ENCODE peak calls at places on chromosomes 6 and 20, in seven cellular contexts. A is GM12865, U is H1, M is fibroblast of mammary gland, F is dorsolateral prefrontal cortex, E is Panc1, R is astrocyte of the spinal cord. O is an unnamed sample.

GRCh38 chr6:82331031-82331773 is 32.4 kb upstream of the TPBG start:
- DNase-seq in A (peak; percentile 42), U (no peak), M (peak; percentile 66), F (no peak), E (peak; percentile 15), R (peak; percentile 40), O (no peak)

GRCh38 chr6:165791876-165792437 is 128.9 kb upstream of the PDE10A start:
- DNase-seq in A (no peak), U (no peak), M (no peak), F (no peak), E (no peak), R (no peak), O (no peak)

GRCh38 chr6:55937227-55937626 is 61.8 kb upstream of the BMP5 start:
- DNase-seq in A (no peak), U (no peak), M (no peak), F (no peak), E (no peak), R (no peak), O (no peak)

GRCh38 chr6:72798196-72798595 is 176.3 kb downstream of the KCNQ5 start:
- DNase-seq in A (no peak), U (no peak), M (peak; percentile 63), F (no peak), E (no peak), R (peak; percentile 57), O (no peak)

GRCh38 chr6:43058511-43058910 is 723 bp downstream of the MRPL2 start:
- DNase-seq in A (no peak), U (no peak), M (no peak), F (no peak), E (no peak), R (no peak), O (no peak)

GRCh38 chr20:7090753-7091310 is 323.3 kb downstream of the BMP2 start:
- DNase-seq in A (no peak), U (no peak), M (no peak), F (no peak), E (no peak), R (no peak), O (no peak)

GRCh38 chr6:161050134-161050765 is 58.7 kb downstream of the MAP3K4 start:
- DNase-seq in A (no peak), U (no peak), M (no peak), F (no peak), E (no peak), R (no peak), O (no peak)

GRCh38 chr6:136593748-136594490 is 43.7 kb upstream of the MAP7 start:
- DNase-seq in A (peak; percentile 94), U (no peak), M (peak; percentile 98), F (no peak), E (no peak), R (peak; percentile 98), O (peak; percentile 6)

GRCh38 chr6:52790841-52791240 is 12.8 kb downstream of the GSTA1 start:
- DNase-seq in A (no peak), U (no peak), M (no peak), F (no peak), E (no peak), R (no peak), O (no peak)

GRCh38 chr20:1389703-1390385 is 3.0 kb downstream of the FKBP1A start:
- DNase-seq in A (no peak), U (no peak), M (peak; percentile 55), F (no peak), E (no peak), R (no peak), O (no peak)
- H3K4me3 ChIP-seq in A (peak overlapping the region; percentile 3), U (no peak overlapping the region), M (peak overlapping the region; percentile 1), F (peak overlapping the region; percentile 78), E (peak overlapping the region; percentile 26), R (no peak overlapping the region), O (no peak overlapping the region)

GRCh38 chr20:39773380-39774000 is 811.3 kb downstream of the DHX35 start:
- DNase-seq in A (no peak), U (no peak), M (peak; percentile 54), F (no peak), E (no peak), R (peak; percentile 49), O (no peak)
- TF ChIP-seq CTCF in A (no peak), U (no peak), M (no peak), F (no peak), E (no peak), R (no peak), O (no peak)

GRCh38 chr6:98821739-98822405 is 12.5 kb upstream of the POU3F2 start:
- DNase-seq in A (no peak), U (no peak), M (no peak), F (no peak), E (no peak), R (no peak), O (no peak)

GRCh38 chr6:98823845-98824162 is 10.6 kb upstream of the POU3F2 start:
- DNase-seq in A (no peak), U (no peak), M (no peak), F (no peak), E (no peak), R (no peak), O (no peak)

GRCh38 chr6:98824163-98824906 is 10.0 kb upstream of the POU3F2 start:
- DNase-seq in A (no peak), U (peak; percentile 79), M (no peak), F (no peak), E (no peak), R (no peak), O (no peak)

GRCh38 chr6:98824907-98825601 is 9.3 kb upstream of the POU3F2 start:
- DNase-seq in A (no peak), U (peak; percentile 73), M (no peak), F (no peak), E (no peak), R (no peak), O (no peak)

DNA sequence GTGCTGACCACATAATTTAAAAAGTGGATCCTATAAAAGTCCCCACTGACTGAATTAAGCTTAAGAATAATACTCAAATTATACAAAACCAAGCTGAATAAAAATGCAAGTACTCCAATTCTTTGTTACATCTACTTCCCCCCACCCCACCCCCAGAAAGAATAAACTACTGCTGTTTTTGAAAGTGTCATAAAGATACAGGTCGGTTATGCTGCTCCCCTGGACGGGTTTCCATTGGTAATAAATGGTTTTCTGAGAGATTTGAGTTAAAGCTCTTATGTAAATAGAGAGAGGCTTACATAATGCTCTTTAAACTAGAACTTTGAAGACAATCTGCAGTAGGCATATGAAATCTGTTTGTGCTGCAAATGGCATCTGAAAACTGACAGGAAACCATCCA is 10.9 kb upstream of the POU3F2 start:
- DNase-seq in A (no peak), U (no peak), M (no peak), F (no peak), E (no peak), R (no peak), O (no peak)
- H3K4me3 ChIP-seq in A (no peak overlapping the region), U (peak overlapping the region; percentile 76), M (no peak overlapping the region), F (peak overlapping the region; percentile 57), E (no peak overlapping the region), R (no peak overlapping the region), O (no peak overlapping the region)

DNA sequence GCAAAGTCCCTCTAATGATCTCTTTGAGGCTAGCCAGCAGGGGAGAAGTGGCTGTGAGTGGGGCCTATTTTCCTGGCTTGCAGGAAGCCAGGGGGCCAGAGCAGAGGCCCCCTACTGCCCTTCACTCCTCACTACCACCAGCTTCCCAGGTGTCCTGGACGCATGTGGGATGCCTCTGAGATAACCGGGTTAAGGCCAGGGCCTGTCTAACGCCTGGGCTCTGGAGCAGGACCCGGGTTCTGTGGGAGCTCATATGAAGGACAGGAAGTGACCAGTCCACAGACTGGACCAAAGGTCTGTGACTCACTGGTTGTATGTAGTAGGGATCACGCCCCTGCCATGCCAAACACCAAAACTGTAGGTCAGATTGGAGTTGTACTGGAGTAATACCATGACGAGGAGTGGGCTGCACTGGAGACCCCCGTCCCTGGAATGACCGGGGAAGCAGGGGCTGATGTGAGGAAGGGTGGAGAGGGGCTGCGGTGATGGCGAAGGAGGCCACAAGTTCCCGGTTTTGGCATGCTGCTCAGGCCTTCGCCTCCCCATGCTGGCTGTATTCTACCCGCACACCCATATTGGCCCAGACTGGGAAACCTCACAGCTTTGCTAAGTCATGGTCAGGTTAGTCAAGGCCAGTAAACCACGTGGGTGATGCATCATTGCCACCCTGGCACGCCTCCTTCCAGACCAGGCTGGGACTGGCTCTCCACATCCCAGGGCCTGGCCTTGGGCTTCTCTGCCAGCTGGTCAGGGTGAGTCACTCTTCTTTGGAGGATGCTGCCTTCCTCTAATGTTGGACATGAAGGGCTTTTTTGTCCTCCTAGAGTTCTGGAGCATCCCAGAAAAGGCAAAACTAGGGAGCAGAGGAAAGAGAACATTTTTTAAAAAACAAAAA is 54.0 kb downstream of the PCNA start:
- DNase-seq in A (no peak), U (no peak), M (peak; percentile 98), F (no peak), E (peak; percentile 62), R (peak; percentile 94), O (no peak)
- TF ChIP-seq CTCF in A (no peak), U (no peak), M (no peak), F (no peak), E (no peak), R (no peak), O (no peak)

GRCh38 chr6:301526-301925 is 9.2 kb downstream of the DUSP22 start:
- DNase-seq in A (no peak), U (no peak), M (no peak), F (no peak), E (no peak), R (no peak), O (no peak)

GRCh38 chr6:299050-299980 is 7.0 kb downstream of the DUSP22 start:
- DNase-seq in A (no peak), U (no peak), M (no peak), F (no peak), E (no peak), R (no peak), O (no peak)

GRCh38 chr6:300494-301198 is 8.4 kb downstream of the DUSP22 start:
- DNase-seq in A (peak; percentile 10), U (no peak), M (no peak), F (no peak), E (no peak), R (no peak), O (no peak)

GRCh38 chr6:298233-299049 is 6.2 kb downstream of the DUSP22 start:
- DNase-seq in A (peak; percentile 56), U (no peak), M (no peak), F (no peak), E (no peak), R (no peak), O (no peak)

DNA sequence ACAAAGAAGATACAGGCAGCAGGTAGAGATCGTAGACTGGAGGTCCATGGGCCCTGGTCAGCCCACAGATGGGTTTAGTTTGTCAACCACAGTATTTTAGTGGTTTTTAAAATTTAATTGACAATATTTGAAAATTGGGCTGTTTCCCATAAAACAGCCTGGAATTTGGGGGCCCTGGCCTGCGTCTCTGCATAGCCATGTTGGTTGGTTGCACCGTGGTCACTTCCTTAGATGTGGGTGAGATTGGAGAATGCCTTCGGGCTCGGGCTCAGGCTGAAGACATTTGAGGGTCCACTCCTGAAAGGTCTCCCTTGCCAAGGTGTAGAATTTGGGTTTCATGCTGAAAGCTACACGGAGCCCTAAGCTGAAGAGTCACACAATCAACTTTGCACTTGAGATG is 7.7 kb downstream of the DUSP22 start:
- DNase-seq in A (no peak), U (no peak), M (no peak), F (no peak), E (no peak), R (no peak), O (no peak)
- H3K4me3 ChIP-seq in A (no peak overlapping the region), U (no peak overlapping the region), M (no peak overlapping the region), F (no peak overlapping the region), E (no peak overlapping the region), R (no peak overlapping the region), O (no peak overlapping the region)

O was measured in CD8-positive, alpha-beta T cell.